ENCODE peak calls at places on chromosomes 16 and 17, in ten cellular contexts. M is RWPE2, Q is left ventricle myocardium inferior, A is tibial nerve, H is uterus, R is AG04450, L is K562, C is H9, K is body of pancreas, F is GM23248. W is an unnamed sample.

GRCh38 chr16:67388591-67388990 is 4.7 kb downstream of the TPPP3 start:
- DNase-seq in M (no peak), Q (no peak), A (no peak), H (no peak), R (no peak), L (no peak), C (no peak), K (no peak), F (no peak), W (no peak)

GRCh38 chr17:80599546-80600305 is 55.1 kb downstream of the RPTOR start:
- DNase-seq in M (no peak), Q (no peak), A (no peak), H (no peak), R (no peak), L (peak; percentile 35), C (no peak), K (peak; percentile 9), F (peak; percentile 46), W (no peak)

GRCh38 chr17:58273453-58274104 is 7.2 kb downstream of the MPO start:
- DNase-seq in M (no peak), Q (no peak), A (no peak), H (no peak), R (no peak), L (no peak), C (no peak), K (no peak), F (no peak), W (no peak)

GRCh38 chr17:68182940-68183551 is 64.8 kb upstream of the AMZ2 start:
- DNase-seq in M (no peak), Q (no peak), A (no peak), H (no peak), R (no peak), L (peak; percentile 38), C (peak; percentile 84), K (no peak), F (no peak), W (no peak)

GRCh38 chr16:75216576-75216975 is 2.2 kb upstream of the CTRB1 start:
- DNase-seq in M (no peak), Q (no peak), A (no peak), H (no peak), R (no peak), L (no peak), C (no peak), K (no peak), F (no peak), W (no peak)

GRCh38 chr16:89495121-89495520 is 4.8 kb upstream of the ANKRD11 start:
- DNase-seq in M (no peak), Q (no peak), A (no peak), H (no peak), R (no peak), L (no peak), C (no peak), K (no peak), F (peak; percentile 80), W (no peak)

GRCh38 chr17:16419929-16420271 is 4.5 kb downstream of the TRPV2 start:
- DNase-seq in M (no peak), Q (no peak), A (no peak), H (no peak), R (peak; percentile 50), L (peak; percentile 59), C (no peak), K (no peak), F (peak; percentile 83), W (peak; percentile 75)

GRCh38 chr17:71217769-71218168 is 903.1 kb upstream of the SOX9 start:
- DNase-seq in M (no peak), Q (no peak), A (no peak), H (no peak), R (no peak), L (no peak), C (no peak), K (no peak), F (peak; percentile 3), W (no peak)

GRCh38 chr17:37725601-37726146 is 19.2 kb downstream of the HNF1B start:
- DNase-seq in M (no peak), Q (no peak), A (no peak), H (no peak), R (no peak), L (no peak), C (no peak), K (no peak), F (no peak), W (no peak)

GRCh38 chr17:17826942-17827785 is 9.6 kb downstream of the SREBF1 start:
- DNase-seq in M (no peak), Q (no peak), A (no peak), H (no peak), R (no peak), L (no peak), C (no peak), K (no peak), F (no peak), W (no peak)

GRCh38 chr16:68644303-68644702 is 807 bp upstream of the CDH3 start:
- DNase-seq in M (no peak), Q (no peak), A (no peak), H (no peak), R (no peak), L (no peak), C (peak; percentile 67), K (no peak), F (no peak), W (no peak)

GRCh38 chr16:30567991-30568638 is 3.4 kb downstream of the ZNF688 start:
- DNase-seq in M (no peak), Q (no peak), A (no peak), H (no peak), R (peak; percentile 33), L (no peak), C (no peak), K (no peak), F (peak; percentile 60), W (no peak)

GRCh38 chr16:3876695-3877094 is 3.8 kb downstream of the CREBBP start:
- DNase-seq in M (no peak), Q (no peak), A (no peak), H (no peak), R (no peak), L (no peak), C (no peak), K (no peak), F (peak; percentile 86), W (no peak)

GRCh38 chr16:65274576-65274975 is 152.7 kb upstream of the CDH11 start:
- DNase-seq in M (no peak), Q (no peak), A (no peak), H (no peak), R (no peak), L (no peak), C (no peak), K (no peak), F (peak; percentile 40), W (no peak)

DNA sequence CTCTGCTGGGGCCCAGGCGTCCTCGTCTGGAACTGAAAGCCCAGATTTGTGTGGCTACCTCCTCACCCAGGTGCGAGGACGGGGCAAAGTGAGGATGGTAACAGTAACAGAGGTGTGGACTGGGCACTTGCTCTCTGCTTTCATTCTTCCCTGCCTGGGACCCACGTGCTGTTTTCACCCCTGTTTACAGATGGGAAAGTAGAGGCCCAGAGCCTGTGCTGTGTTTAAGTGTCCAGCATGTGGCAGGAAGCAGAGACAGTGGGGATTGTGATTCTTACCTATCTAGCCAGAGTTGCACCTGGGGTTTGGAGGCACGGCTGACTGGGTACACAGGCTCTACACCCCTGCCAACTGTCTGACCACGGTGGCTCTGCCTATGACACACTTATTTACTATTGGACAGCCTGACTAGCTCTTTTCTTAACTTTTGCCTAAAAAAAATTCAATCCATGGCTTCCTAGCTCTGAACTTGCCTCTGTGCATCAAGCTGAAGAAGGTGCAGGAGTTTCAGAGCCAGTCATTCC is 155.4 kb downstream of the CLEC16A start:
- DNase-seq in M (no peak), Q (no peak), A (no peak), H (no peak), R (no peak), L (no peak), C (no peak), K (no peak), F (no peak), W (no peak)
- H3K27ac ChIP-seq in M (no peak overlapping the region), Q (peak overlapping the region; percentile 67), A (no peak overlapping the region), H (peak overlapping the region; percentile 63), R (peak overlapping the region; percentile 98), L (peak overlapping the region; percentile 61), C (no peak overlapping the region), K (no peak overlapping the region), F (peak overlapping the region; percentile 26), W (peak overlapping the region; percentile 23)

GRCh38 chr17:9241774-9242496 is 220.6 kb downstream of the NTN1 start:
- DNase-seq in M (no peak), Q (peak; percentile 31), A (no peak), H (no peak), R (no peak), L (no peak), C (no peak), K (no peak), F (no peak), W (no peak)
- H3K27ac ChIP-seq in M (no peak overlapping the region), Q (peak overlapping the region; percentile 97), A (peak overlapping the region; percentile 90), H (peak overlapping the region; percentile 97), R (no peak overlapping the region), L (no peak overlapping the region), C (no peak overlapping the region), K (peak overlapping the region; percentile 89), F (no peak overlapping the region), W (peak overlapping the region; percentile 24)

DNA sequence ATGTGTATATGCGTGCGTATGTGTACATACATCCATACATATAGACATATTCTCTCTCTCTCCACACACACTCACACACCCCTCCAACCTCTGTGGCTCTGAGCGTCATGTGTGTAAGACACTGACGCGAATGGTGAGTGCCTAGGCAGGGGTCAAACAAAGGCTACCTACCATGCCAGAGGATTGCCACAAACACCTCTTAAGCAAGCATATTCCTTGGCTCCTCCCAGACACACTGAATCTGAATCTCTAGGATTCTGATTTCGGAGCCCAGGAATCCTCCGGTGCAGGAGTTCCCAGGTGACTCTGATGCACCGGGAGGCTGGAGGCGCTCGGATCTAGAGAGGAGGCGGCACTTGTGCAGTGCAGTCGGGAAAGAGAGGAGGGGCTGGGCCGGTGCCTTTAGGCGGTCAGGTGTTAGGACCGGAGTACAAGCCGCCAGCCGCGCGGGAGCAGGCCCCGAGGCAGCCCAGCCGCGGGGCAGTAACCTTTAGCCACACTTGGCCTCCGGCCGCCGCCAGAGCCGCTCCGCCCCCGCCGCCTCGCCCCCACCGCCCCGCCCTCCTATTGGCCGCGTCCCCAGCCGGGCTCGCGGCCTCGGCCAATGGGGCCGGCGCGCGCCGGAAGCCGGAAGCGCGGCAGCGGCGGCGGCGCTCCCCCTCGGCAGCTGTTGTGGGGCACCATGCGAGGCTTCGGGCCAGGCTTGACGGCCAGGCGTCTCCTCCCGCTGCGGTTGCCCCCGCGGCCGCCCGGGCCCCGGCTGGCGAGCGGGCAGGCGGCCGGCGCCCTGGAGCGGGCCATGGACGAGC is at the start of gene MLYCD:
- DNase-seq in M (no peak), Q (peak; percentile 89), A (peak; percentile 69), H (peak; percentile 89), R (no peak), L (peak; percentile 87), C (peak; percentile 91), K (peak; percentile 95), F (peak; percentile 90), W (peak; percentile 71)
- H3K27ac ChIP-seq in M (no peak within 1 kb of the TSS), Q (peak within 1 kb of the TSS; percentile 99), A (peak within 1 kb of the TSS; percentile 82), H (peak within 1 kb of the TSS; percentile 79), R (peak within 1 kb of the TSS; percentile 25), L (peak within 1 kb of the TSS; percentile 41), C (no peak within 1 kb of the TSS), K (peak within 1 kb of the TSS; percentile 97), F (peak within 1 kb of the TSS; percentile 44), W (peak within 1 kb of the TSS; percentile 11)

DNA sequence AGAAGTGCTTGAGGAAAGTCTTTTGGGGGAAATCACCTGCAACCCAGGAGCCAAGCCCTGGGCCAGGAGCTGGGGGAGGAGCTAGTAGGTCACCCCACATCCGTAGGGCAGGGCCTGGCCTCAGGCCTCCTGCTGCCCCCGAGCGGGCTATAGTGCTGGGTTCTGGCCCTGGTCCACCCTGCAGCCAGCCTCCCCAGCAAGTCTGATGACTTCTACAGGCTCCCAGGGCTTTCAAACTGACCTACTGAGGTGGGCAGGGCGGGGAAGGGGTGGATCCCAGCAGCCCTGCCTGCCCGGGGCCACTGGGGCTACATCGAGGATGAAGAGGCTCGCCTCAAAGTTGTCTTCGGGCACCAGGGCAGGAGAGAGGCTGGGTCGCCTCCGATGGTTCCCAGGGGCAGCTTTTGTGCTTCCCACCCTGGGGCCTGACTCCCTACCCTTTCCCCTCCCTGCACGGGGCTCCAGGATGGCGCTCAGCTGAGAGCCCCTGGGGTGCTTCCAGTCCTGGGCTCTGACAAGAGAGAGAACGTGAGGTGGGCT is 5.0 kb downstream of the CENPX start:
- DNase-seq in M (no peak), Q (no peak), A (no peak), H (no peak), R (no peak), L (peak; percentile 35), C (no peak), K (no peak), F (no peak), W (no peak)
- H3K27ac ChIP-seq in M (no peak overlapping the region), Q (no peak overlapping the region), A (no peak overlapping the region), H (no peak overlapping the region), R (no peak overlapping the region), L (no peak overlapping the region), C (no peak overlapping the region), K (no peak overlapping the region), F (no peak overlapping the region), W (no peak overlapping the region)

W was measured in SJSA1.